ENCODE peak calls at places on chromosome 11, in five cellular contexts. One of them, this sample, is unnamed.

GRCh38 chr11:18696638-18697225 is 1.8 kb upstream of the TMEM86A start:
- DNase-seq in endodermal cell: no peak
- DNase-seq in germinal center: no peak
- DNase-seq in HCT116: no peak
- DNase-seq in amniotic epithelial cell: peak
- DNase-seq in this sample: no peak

GRCh38 chr11:26201411-26201810 is 130.5 kb upstream of the ANO3 start:
- DNase-seq in endodermal cell: no peak
- DNase-seq in germinal center: no peak
- DNase-seq in amniotic epithelial cell: peak
- DNase-seq in HCT116: no peak
- DNase-seq in this sample: no peak

GRCh38 chr11:69601346-69601975 is 39.5 kb upstream of the CCND1 start:
- DNase-seq in HCT116: no peak
- DNase-seq in germinal center: no peak
- DNase-seq in endodermal cell: peak
- DNase-seq in amniotic epithelial cell: no peak
- DNase-seq in this sample: no peak

GRCh38 chr11:77249427-77249826 is 52.1 kb downstream of the GDPD4 start:
- DNase-seq in endodermal cell: no peak
- DNase-seq in germinal center: no peak
- DNase-seq in amniotic epithelial cell: no peak
- DNase-seq in HCT116: peak
- DNase-seq in this sample: no peak

GRCh38 chr11:122715883-122716282 is 60.4 kb downstream of the UBASH3B start:
- DNase-seq in endodermal cell: no peak
- DNase-seq in HCT116: no peak
- DNase-seq in amniotic epithelial cell: no peak
- DNase-seq in germinal center: no peak
- DNase-seq in this sample: no peak

GRCh38 chr11:15927196-15927865 is 429.0 kb downstream of the SOX6 start:
- DNase-seq in amniotic epithelial cell: no peak
- DNase-seq in HCT116: no peak
- DNase-seq in endodermal cell: peak
- DNase-seq in germinal center: no peak
- DNase-seq in this sample: no peak

GRCh38 chr11:105960252-105961245 is 61.5 kb downstream of the MSANTD4 start:
- DNase-seq in amniotic epithelial cell: no peak
- DNase-seq in HCT116: no peak
- DNase-seq in germinal center: no peak
- DNase-seq in endodermal cell: peak
- DNase-seq in this sample: no peak

GRCh38 chr11:118953265-118953664 is 2.8 kb upstream of the UPK2 start:
- DNase-seq in germinal center: no peak
- DNase-seq in HCT116: no peak
- DNase-seq in endodermal cell: peak
- DNase-seq in amniotic epithelial cell: peak
- DNase-seq in this sample: no peak

GRCh38 chr11:105022527-105022926 is 441 bp downstream of the CASP5 start:
- DNase-seq in amniotic epithelial cell: peak
- DNase-seq in germinal center: no peak
- DNase-seq in endodermal cell: no peak
- DNase-seq in HCT116: no peak
- DNase-seq in this sample: no peak

GRCh38 chr11:102111011-102111786 is 952 bp downstream of the YAP1 start:
- DNase-seq in HCT116: no peak
- DNase-seq in germinal center: peak
- DNase-seq in amniotic epithelial cell: peak
- DNase-seq in endodermal cell: peak
- DNase-seq in this sample: no peak

This sample was measured in AML-193.